ENCODE peak calls at places on chromosomes 2 and 18, in ten cellular contexts. E is upper lobe of right lung, O is transverse colon, B is neuronal stem cell, S is HL-60, U is heart right ventricle, D is ovary, Z is PC-3, Q is right lobe of liver, H is endothelial cell of umbilical vein. J is an unnamed sample.

GRCh38 chr2:235002198-235003095 is 50.6 kb downstream of the SH3BP4 start:
- DNase-seq in H (no peak), S (no peak), Q (no peak), E (no peak), D (no peak), B (no peak), U (no peak), Z (peak), O (no peak), J (no peak)

GRCh38 chr2:158197940-158198339 is 96.3 kb downstream of the UPP2 start:
- DNase-seq in Q (no peak), E (no peak), B (no peak), D (no peak), Z (peak), S (no peak), O (no peak), H (no peak), U (no peak), J (no peak)

GRCh38 chr2:131037398-131038257 is 55.6 kb downstream of the FAM168B start:
- DNase-seq in E (no peak), O (no peak), Z (no peak), H (no peak), Q (no peak), U (no peak), D (no peak), B (no peak), S (no peak), J (no peak)

GRCh38 chr18:44586782-44587524 is 93.7 kb upstream of the SETBP1 start:
- DNase-seq in B (no peak), U (no peak), H (no peak), Q (no peak), Z (no peak), O (no peak), D (no peak), S (no peak), E (no peak), J (peak)

GRCh38 chr2:95292623-95293260 is 4.4 kb upstream of the KCNIP3 start:
- DNase-seq in H (no peak), Q (no peak), O (no peak), U (no peak), S (no peak), E (no peak), Z (peak), D (no peak), B (no peak), J (no peak)

GRCh38 chr2:31246184-31246852 is 12.4 kb downstream of the EHD3 start:
- DNase-seq in Q (no peak), D (no peak), Z (no peak), B (no peak), E (no peak), H (no peak), O (no peak), S (no peak), U (no peak), J (peak)

GRCh38 chr2:38997784-38998183 is 108.1 kb downstream of the ARHGEF33 start:
- DNase-seq in U (no peak), Q (no peak), D (no peak), H (peak), O (no peak), E (no peak), Z (peak), S (no peak), B (no peak), J (no peak)

GRCh38 chr2:127700527-127701192 is 637 bp upstream of the SFT2D3 start:
- DNase-seq in O (peak), S (peak), E (peak), D (peak), Z (peak), U (peak), Q (peak), B (peak), H (no peak), J (no peak)

GRCh38 chr2:205685314-205686230 is 3.3 kb downstream of the NRP2 start:
- DNase-seq in S (no peak), B (no peak), Z (peak), E (peak), D (no peak), Q (no peak), O (no peak), H (peak), U (no peak), J (no peak)

GRCh38 chr18:43405097-43405496 is 127.8 kb upstream of the SYT4 start:
- DNase-seq in D (no peak), H (no peak), B (no peak), S (no peak), U (no peak), E (no peak), O (no peak), Z (no peak), Q (no peak), J (no peak)

GRCh38 chr2:24363306-24363705 is 3.0 kb upstream of the ITSN2 start:
- DNase-seq in Z (no peak), B (no peak), O (no peak), Q (no peak), E (no peak), U (no peak), S (no peak), H (no peak), D (no peak), J (no peak)

GRCh38 chr2:25042321-25043240 is 705 bp downstream of the EFR3B start:
- DNase-seq in U (peak), D (peak), Q (no peak), E (peak), H (peak), O (peak), Z (peak), S (no peak), B (peak), J (peak)

GRCh38 chr2:85324639-85325465 is 2.9 kb downstream of the TGOLN2 start:
- DNase-seq in U (no peak), Q (peak), S (no peak), E (no peak), Z (no peak), O (peak), H (peak), B (no peak), D (no peak), J (no peak)

GRCh38 chr2:143071185-143071876 is 57.9 kb upstream of the ARHGAP15 start:
- DNase-seq in O (no peak), B (no peak), D (no peak), S (no peak), Z (peak), U (no peak), H (no peak), Q (no peak), E (no peak), J (no peak)

GRCh38 chr2:131646669-131647297 is 119.1 kb downstream of the CCDC74A start:
- DNase-seq in Q (no peak), Z (no peak), D (no peak), O (no peak), B (no peak), E (no peak), H (no peak), S (no peak), U (no peak), J (no peak)

GRCh38 chr18:43396266-43396665 is 119.0 kb upstream of the SYT4 start:
- DNase-seq in D (no peak), O (no peak), B (peak), S (no peak), H (peak), U (no peak), E (no peak), Z (peak), Q (no peak), J (no peak)

GRCh38 chr2:160871096-160871495 is 289.1 kb upstream of the TANK start:
- DNase-seq in E (no peak), U (no peak), S (no peak), B (no peak), D (no peak), Q (no peak), Z (no peak), O (no peak), H (no peak), J (no peak)

GRCh38 chr18:76465630-76466409 is 29.2 kb downstream of the ZNF516 start:
- DNase-seq in E (no peak), B (no peak), Q (no peak), D (no peak), O (no peak), H (no peak), S (no peak), Z (no peak), U (no peak), J (no peak)

GRCh38 chr2:157415632-157416101 is 28.2 kb downstream of the CYTIP start:
- DNase-seq in U (no peak), E (no peak), Q (no peak), B (no peak), O (no peak), Z (no peak), S (no peak), D (no peak), H (no peak), J (no peak)

GRCh38 chr2:15976334-15976733 is 36.0 kb downstream of the MYCN start:
- DNase-seq in Z (no peak), Q (no peak), E (no peak), O (no peak), H (no peak), B (no peak), U (no peak), D (no peak), S (no peak), J (no peak)

GRCh38 chr2:29990112-29990511 is 68.7 kb upstream of the ALK start:
- DNase-seq in D (no peak), S (no peak), H (no peak), E (no peak), Z (no peak), Q (no peak), O (no peak), U (no peak), B (no peak), J (no peak)

GRCh38 chr2:30235859-30236535 is 4.7 kb downstream of the LBH start:
- DNase-seq in U (no peak), H (no peak), D (no peak), O (no peak), E (no peak), Z (no peak), S (no peak), Q (peak), B (no peak), J (no peak)

GRCh38 chr18:10490401-10491289 is 35.2 kb upstream of the NAPG start:
- DNase-seq in U (no peak), D (no peak), E (no peak), O (peak), Z (peak), B (no peak), S (peak), Q (no peak), H (no peak), J (no peak)

GRCh38 chr2:227853765-227854271 is 17.6 kb upstream of the DAW1 start:
- DNase-seq in E (no peak), S (no peak), H (no peak), O (no peak), Q (no peak), Z (no peak), D (no peak), U (no peak), B (no peak), J (no peak)

DNA sequence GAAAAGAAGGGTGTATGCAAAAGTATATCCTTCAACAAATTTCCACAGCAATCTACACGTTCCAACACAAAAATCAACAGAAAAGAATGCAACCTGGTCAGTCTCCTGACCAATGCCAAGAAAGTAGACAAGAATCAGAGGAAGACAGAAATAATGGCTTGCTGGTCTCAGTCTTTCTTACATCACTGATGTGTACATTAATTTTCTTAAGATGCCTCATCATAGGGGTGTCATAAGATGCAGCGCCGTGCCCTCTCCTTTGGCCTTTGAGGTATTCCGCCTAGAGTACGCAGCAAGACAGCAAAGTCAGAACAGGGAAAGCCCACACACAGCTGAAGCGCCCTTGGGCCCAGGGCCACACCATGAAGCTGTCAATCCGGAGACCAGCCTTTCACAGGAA is 112.9 kb downstream of the RIF1 start:
- DNase-seq in E (no peak), Q (no peak), D (no peak), O (no peak), U (no peak), Z (no peak), B (no peak), H (no peak), S (no peak), J (no peak)
- H3K27ac ChIP-seq in E (no peak), Q (no peak), D (no peak), O (no peak), U (no peak), Z (no peak), B (no peak), H (no peak), S (no peak), J (no peak)

GRCh38 chr2:64532030-64532429 is 7.9 kb downstream of the AFTPH start:
- DNase-seq in O (no peak), D (no peak), E (no peak), Z (no peak), U (no peak), Q (no peak), H (no peak), B (no peak), S (no peak), J (no peak)
- H3K4me3 ChIP-seq in O (no peak), D (no peak), E (no peak), Z (no peak), U (no peak), Q (no peak), H (no peak), B (no peak), S (no peak), J (no peak)

DNA sequence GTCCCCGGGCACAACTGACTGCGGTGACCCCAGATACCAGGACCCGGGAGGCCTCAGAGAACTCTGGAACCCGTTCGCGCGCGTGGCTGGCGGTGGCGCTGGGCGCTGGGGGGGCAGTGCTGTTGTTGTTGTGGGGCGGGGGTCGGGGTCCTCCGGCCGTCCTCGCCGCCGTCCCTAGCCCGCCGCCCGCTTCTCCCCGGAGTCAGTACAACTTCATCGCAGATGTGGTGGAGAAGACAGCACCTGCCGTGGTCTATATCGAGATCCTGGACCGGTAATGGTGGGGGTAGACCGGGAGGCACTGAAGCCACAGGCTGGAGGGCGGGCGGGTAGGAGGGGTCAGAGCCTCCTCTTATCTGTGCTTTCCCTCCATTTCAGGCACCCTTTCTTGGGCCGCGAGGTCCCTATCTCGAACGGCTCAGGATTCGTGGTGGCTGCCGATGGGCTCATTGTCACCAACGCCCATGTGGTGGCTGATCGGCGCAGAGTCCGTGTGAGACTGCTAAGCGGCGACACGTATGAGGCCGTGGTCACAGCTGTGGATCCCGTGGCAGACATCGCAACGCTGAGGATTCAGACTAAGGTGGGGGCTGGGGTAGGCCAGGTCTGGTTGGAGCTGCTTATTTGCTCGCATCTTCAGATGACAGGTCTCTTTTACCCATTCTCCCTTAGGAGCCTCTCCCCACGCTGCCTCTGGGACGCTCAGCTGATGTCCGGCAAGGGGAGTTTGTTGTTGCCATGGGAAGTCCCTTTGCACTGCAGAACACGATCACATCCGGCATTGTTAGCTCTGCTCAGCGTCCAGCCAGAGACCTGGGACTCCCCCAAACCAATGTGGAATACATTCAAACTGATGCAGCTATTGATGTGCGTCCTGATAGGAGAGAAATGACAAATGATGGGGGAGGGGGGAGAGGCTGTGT is 767 bp downstream of the HTRA2 start:
- DNase-seq in S (no peak), U (peak), O (peak), Q (no peak), D (no peak), B (no peak), E (peak), H (peak), Z (peak), J (peak)
- H3K27ac ChIP-seq in S (peak), U (peak), O (peak), Q (peak), D (no peak), B (no peak), E (peak), H (peak), Z (no peak), J (peak)

DNA sequence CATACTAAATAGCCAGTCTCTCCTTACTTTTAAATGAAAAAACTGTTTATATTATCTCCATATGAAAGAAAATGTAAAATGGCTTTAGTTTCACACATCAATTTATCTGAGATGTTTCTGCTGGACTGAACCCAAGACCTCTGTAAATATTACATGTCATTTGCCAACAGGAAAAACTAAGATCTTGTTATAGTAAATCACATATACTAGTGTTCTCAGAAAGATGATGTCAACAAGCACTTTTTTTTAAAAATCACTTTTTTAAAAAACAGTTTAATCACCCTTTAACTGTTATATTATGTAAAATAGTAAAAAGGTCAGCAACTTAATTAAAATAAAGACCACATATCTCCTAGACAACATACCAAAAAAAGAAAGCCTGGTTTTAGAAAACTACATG is 46.3 kb downstream of the PTPN2 start:
- DNase-seq in U (no peak), Z (peak), D (no peak), O (no peak), H (no peak), B (no peak), S (no peak), E (no peak), Q (no peak), J (no peak)
- H3K4me3 ChIP-seq in U (no peak), Z (peak), D (no peak), O (no peak), H (no peak), B (no peak), S (no peak), E (peak), Q (no peak), J (no peak)

DNA sequence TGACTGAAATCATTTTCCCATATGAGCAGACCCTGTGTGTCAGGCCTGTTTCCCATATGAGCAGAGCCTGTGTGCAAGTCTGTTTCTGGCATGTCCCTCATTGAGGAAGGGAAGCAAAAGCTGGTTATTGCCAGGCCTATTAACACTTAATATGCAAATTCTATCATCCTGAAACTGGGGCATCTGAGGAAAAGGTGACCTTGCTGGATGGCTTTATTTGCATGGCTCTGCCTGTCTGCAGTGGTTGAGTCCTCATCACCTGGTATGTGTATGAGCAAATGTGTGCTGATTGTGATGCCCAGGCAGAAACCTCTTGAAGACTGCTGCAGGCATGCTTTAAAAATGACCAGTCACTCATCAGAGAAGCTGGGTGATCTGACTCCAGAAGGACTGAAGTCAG is 31.2 kb downstream of the EIF4E2 start:
- DNase-seq in Z (no peak), Q (no peak), S (no peak), B (no peak), U (no peak), H (no peak), E (no peak), D (no peak), O (no peak), J (no peak)
- H3K27ac ChIP-seq in Z (no peak), Q (no peak), S (no peak), B (no peak), U (no peak), H (no peak), E (no peak), D (no peak), O (no peak), J (no peak)

J was measured in dorsolateral prefrontal cortex.